ENCODE peak calls at places on chromosomes 12 and 14, in five cellular contexts. G, N, E, S and A are unnamed samples.

GRCh38 chr14:81303258-81303935 is 82.6 kb upstream of the GTF2A1 start:
- DNase-seq in G (peak; percentile 6), N (no peak), S (peak; percentile 93), E (peak; percentile 70), A (no peak)

GRCh38 chr12:73072214-73072613 is 800.0 kb downstream of the TRHDE start:
- DNase-seq in S (no peak), E (no peak), G (no peak), N (no peak), A (no peak)

GRCh38 chr14:104688505-104688754 is 988 bp upstream of the INF2 start:
- DNase-seq in E (no peak), S (no peak), G (no peak), N (no peak), A (no peak)

GRCh38 chr12:70774055-70774454 is 136.8 kb upstream of the PTPRB start:
- DNase-seq in S (no peak), G (no peak), N (no peak), E (no peak), A (no peak)

GRCh38 chr14:25049559-25050493 is at the start of gene STXBP6:
- DNase-seq in G (peak; percentile 74), E (peak; percentile 88), N (peak; percentile 73), S (peak; percentile 78), A (no peak)

GRCh38 chr12:50984899-50985298 is 32.6 kb downstream of the HIGD1C start:
- DNase-seq in G (no peak), N (no peak), S (no peak), E (no peak), A (no peak)

GRCh38 chr12:107365703-107366102 is 272.4 kb upstream of the CRY1 start:
- DNase-seq in E (no peak), N (no peak), G (no peak), S (no peak), A (no peak)

GRCh38 chr12:96861656-96862055 is 45.4 kb upstream of the NEDD1 start:
- DNase-seq in G (no peak), N (no peak), S (no peak), E (no peak), A (peak; percentile 76)

GRCh38 chr14:23327947-23328744 is 6.9 kb downstream of the PABPN1 start:
- DNase-seq in N (no peak), S (peak; percentile 76), G (peak; percentile 73), E (no peak), A (no peak)

GRCh38 chr12:126617312-126617711 is 1552.1 kb downstream of the AACS start:
- DNase-seq in E (no peak), S (no peak), G (no peak), N (no peak), A (no peak)
- TF ChIP-seq CTCF in E (peak; percentile 27), S (no peak), G (no peak), N (no peak), A (peak; percentile 51)

GRCh38 chr12:57104292-57104910 is 6.8 kb downstream of the STAT6 start:
- DNase-seq in N (no peak), S (no peak), G (no peak), E (no peak), A (no peak)

GRCh38 chr12:57106021-57106708 is 5.0 kb downstream of the STAT6 start:
- DNase-seq in N (no peak), S (no peak), E (no peak), G (no peak), A (no peak)

GRCh38 chr12:57105011-57105753 is 6.0 kb downstream of the STAT6 start:
- DNase-seq in E (no peak), G (no peak), N (no peak), S (no peak), A (no peak)

GRCh38 chr12:57101892-57102695 is 9.1 kb downstream of the STAT6 start:
- DNase-seq in E (no peak), G (no peak), S (peak; percentile 61), N (no peak), A (no peak)

GRCh38 chr12:57103856-57104255 is 7.3 kb downstream of the STAT6 start:
- DNase-seq in G (no peak), S (no peak), N (no peak), E (no peak), A (no peak)
- H3K36me3 ChIP-seq in G (peaks cover 89% of the 10 kb centered on the region), S (peaks cover 49% of the 10 kb centered on the region), N (peaks cover 69% of the 10 kb centered on the region), E (peaks cover 49% of the 10 kb centered on the region), A (peaks cover 46% of the 10 kb centered on the region)

GRCh38 chr14:101875041-101875725 is 89.2 kb upstream of the DYNC1H1 start:
- DNase-seq in S (no peak), E (no peak), N (no peak), G (no peak), A (no peak)
- H3K4me3 ChIP-seq in S (no peak overlapping the region), E (no peak overlapping the region), N (no peak overlapping the region), G (no peak overlapping the region), A (no peak overlapping the region)

GRCh38 chr14:93160353-93160801 is 24.3 kb downstream of the MOAP1 start:
- DNase-seq in E (no peak), N (no peak), G (no peak), S (no peak), A (no peak)
- TF ChIP-seq CTCF in E (peak; percentile 31), N (peak; percentile 21), G (peak; percentile 31), S (peak; percentile 23), A (peak; percentile 56)